ENCODE peak calls at places on chromosome 17, in six cellular contexts. V is NCI-H1417; P is activated CD4-positive, CD25-positive, alpha-beta regulatory T cell; B is ELR; D is T-helper 2 cell; E is GM04503. I is an unnamed sample.

GRCh38 chr17:58391302-58391984 is 25.9 kb downstream of the RNF43 start:
- DNase-seq in E (no peak), P (no peak), B (peak; percentile 56), V (peak; percentile 97), D (no peak), I (no peak)

GRCh38 chr17:58621174-58621573 is 70.7 kb downstream of the TEX14 start:
- DNase-seq in E (no peak), V (no peak), D (no peak), B (no peak), P (no peak), I (no peak)

GRCh38 chr17:77935121-77935571 is 23.4 kb upstream of the TNRC6C start:
- DNase-seq in D (no peak), E (no peak), B (no peak), V (peak; percentile 86), P (no peak), I (no peak)

GRCh38 chr17:78993981-78994671 is 14.4 kb upstream of the LGALS3BP start:
- DNase-seq in E (no peak), B (no peak), P (no peak), V (no peak), D (no peak), I (no peak)

GRCh38 chr17:35089846-35090193 is 26.3 kb upstream of the RFFL start:
- DNase-seq in D (no peak), P (no peak), V (no peak), E (no peak), B (peak; percentile 87), I (no peak)

GRCh38 chr17:42289863-42290165 is 1.5 kb downstream of the STAT5A start:
- DNase-seq in P (no peak), B (no peak), V (no peak), E (no peak), D (no peak), I (no peak)

GRCh38 chr17:40063034-40063765 is 435 bp downstream of the THRA start:
- DNase-seq in V (peak; percentile 72), B (peak; percentile 51), P (no peak), E (no peak), D (no peak), I (peak; percentile 69)

GRCh38 chr17:64020068-64020766 is at the start of gene ICAM2:
- DNase-seq in D (peak; percentile 68), P (peak; percentile 46), E (no peak), B (peak; percentile 33), V (peak; percentile 66), I (no peak)

GRCh38 chr17:45221081-45221996 is at the start of gene FMNL1:
- DNase-seq in V (peak; percentile 66), B (peak; percentile 64), E (no peak), P (no peak), D (peak; percentile 42), I (peak; percentile 66)

GRCh38 chr17:16818340-16818739 is 128.3 kb downstream of the CCDC144A start:
- DNase-seq in D (no peak), E (no peak), V (no peak), P (no peak), B (no peak), I (no peak)

I was measured in glutamatergic neuron.